ENCODE peak calls at places on chromosomes 5 and 9, in nine cellular contexts. W, E, F, I, N, J, O, M and P are unnamed samples.

GRCh38 chr5:39998518-39998917 is 573.7 kb upstream of the DAB2 start:
- DNase-seq in F (no peak), J (no peak), N (no peak), I (no peak), W (no peak), M (peak; percentile 13), E (no peak), O (no peak), P (peak; percentile 86)

GRCh38 chr5:141850183-141850768 is 27.9 kb downstream of the PCDH1 start:
- DNase-seq in J (no peak), M (no peak), N (peak; percentile 26), W (peak; percentile 83), E (peak; percentile 29), F (peak; percentile 61), O (no peak), I (peak; percentile 62), P (no peak)

GRCh38 chr9:114347675-114348074 is 18.0 kb downstream of the ORM2 start:
- DNase-seq in N (no peak), O (no peak), M (no peak), I (no peak), E (no peak), F (no peak), W (no peak), J (no peak), P (no peak)

GRCh38 chr5:125700380-125700856 is 722.8 kb upstream of the GRAMD2B start:
- DNase-seq in I (no peak), J (no peak), W (no peak), E (peak; percentile 38), M (peak; percentile 30), N (no peak), F (no peak), O (no peak), P (no peak)

GRCh38 chr9:97744710-97745708 is 47.9 kb upstream of the XPA start:
- DNase-seq in O (no peak), I (peak; percentile 11), M (no peak), E (no peak), F (no peak), J (no peak), W (peak; percentile 22), N (no peak), P (no peak)

GRCh38 chr9:130437011-130437784 is 7.6 kb upstream of the ASS1 start:
- DNase-seq in N (no peak), J (no peak), E (no peak), I (no peak), M (no peak), W (no peak), F (no peak), O (no peak), P (no peak)

GRCh38 chr9:113612216-113612747 is 148.8 kb downstream of the RGS3 start:
- DNase-seq in I (no peak), J (no peak), W (no peak), O (peak; percentile 47), N (no peak), E (no peak), F (peak; percentile 31), M (no peak), P (no peak)

GRCh38 chr5:52779213-52779612 is 8.5 kb upstream of the ITGA1 start:
- DNase-seq in I (no peak), E (no peak), M (no peak), F (no peak), N (no peak), W (no peak), O (no peak), J (no peak), P (no peak)

DNA sequence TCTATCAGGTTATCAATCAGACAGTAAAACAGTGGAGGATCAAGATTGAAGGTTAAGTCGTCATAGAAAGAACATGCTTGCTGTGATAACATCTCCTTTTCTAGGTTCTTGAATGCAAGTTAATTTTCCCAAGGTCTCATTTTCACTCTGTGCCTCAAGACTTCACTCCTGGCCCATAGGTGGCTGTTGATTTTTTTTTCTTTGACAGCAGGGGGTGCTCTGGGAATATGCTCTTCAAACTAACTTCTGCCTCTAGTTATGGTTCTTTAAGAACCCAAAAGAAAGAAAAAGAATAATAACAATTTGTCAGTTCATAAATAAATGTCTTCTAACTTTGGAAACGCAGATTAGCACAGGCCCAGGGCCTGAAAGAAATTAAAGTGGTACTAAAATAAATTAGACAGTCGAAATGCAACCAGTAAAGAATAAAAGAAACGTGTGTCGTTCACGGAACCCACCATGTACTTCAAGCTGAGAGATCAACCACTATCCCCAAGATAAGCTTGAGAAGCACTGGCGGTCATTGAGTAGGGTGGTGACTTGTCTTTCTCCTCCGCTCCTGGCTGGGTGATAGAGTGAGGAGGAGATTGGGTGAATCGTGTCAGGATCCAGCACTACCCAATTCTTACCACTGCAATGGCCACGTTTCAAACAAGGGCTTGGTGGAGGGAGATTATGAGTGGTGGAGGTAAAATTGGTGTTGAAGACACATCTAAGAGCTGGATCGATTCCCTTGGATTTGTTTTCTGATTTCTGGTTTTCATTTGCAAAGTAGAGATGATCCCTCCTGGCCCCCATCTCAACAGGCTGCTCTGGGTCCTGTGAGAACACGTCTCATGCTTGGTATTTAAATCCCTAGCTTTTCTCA is 93.4 kb upstream of the IRX4 start:
- DNase-seq in O (no peak), W (no peak), I (peak; percentile 18), J (no peak), M (no peak), F (no peak), E (no peak), N (no peak), P (no peak)
- TF ChIP-seq CTCF in O (no peak), W (peak; percentile 19), I (peak; percentile 51), J (no peak), M (no peak), F (no peak), E (peak; percentile 5), N (no peak), P (no peak)

GRCh38 chr5:94043311-94043710 is 301.9 kb upstream of the POU5F2 start:
- DNase-seq in J (no peak), E (no peak), O (no peak), N (no peak), M (no peak), I (no peak), F (no peak), W (no peak), P (no peak)

GRCh38 chr5:94039101-94039500 is 297.7 kb upstream of the POU5F2 start:
- DNase-seq in J (no peak), W (no peak), E (no peak), F (no peak), N (no peak), O (no peak), M (no peak), I (no peak), P (no peak)

GRCh38 chr5:94045839-94046782 is 304.7 kb upstream of the POU5F2 start:
- DNase-seq in N (no peak), F (no peak), E (no peak), O (no peak), I (no peak), M (no peak), J (no peak), W (no peak), P (no peak)

GRCh38 chr5:94040591-94041148 is 299.3 kb upstream of the POU5F2 start:
- DNase-seq in E (no peak), N (no peak), M (no peak), I (peak; percentile 7), W (no peak), O (no peak), F (no peak), J (no peak), P (no peak)
- H3K4me1 ChIP-seq in E (no peaks in the 10 kb centered on the region), N (no peaks in the 10 kb centered on the region), M (no peaks in the 10 kb centered on the region), I (no peaks in the 10 kb centered on the region), W (no peaks in the 10 kb centered on the region), O (no peaks in the 10 kb centered on the region), F (no peaks in the 10 kb centered on the region), J (no peaks in the 10 kb centered on the region), P (no peaks in the 10 kb centered on the region)

GRCh38 chr5:156330141-156330870 is 3.3 kb downstream of the SGCD start:
- DNase-seq in I (no peak), E (no peak), O (no peak), M (no peak), F (no peak), W (no peak), N (no peak), J (no peak), P (no peak)

GRCh38 chr5:156327306-156327705 is 342 bp downstream of the SGCD start:
- DNase-seq in M (no peak), N (no peak), O (no peak), E (no peak), J (no peak), I (no peak), W (no peak), F (no peak), P (no peak)

GRCh38 chr5:156328176-156328575 is 1.2 kb downstream of the SGCD start:
- DNase-seq in M (no peak), O (no peak), I (no peak), F (no peak), W (no peak), E (no peak), N (no peak), J (no peak), P (no peak)

GRCh38 chr5:156328766-156329165 is 1.8 kb downstream of the SGCD start:
- DNase-seq in N (no peak), M (no peak), E (no peak), O (no peak), I (no peak), F (no peak), W (no peak), J (no peak), P (no peak)

DNA sequence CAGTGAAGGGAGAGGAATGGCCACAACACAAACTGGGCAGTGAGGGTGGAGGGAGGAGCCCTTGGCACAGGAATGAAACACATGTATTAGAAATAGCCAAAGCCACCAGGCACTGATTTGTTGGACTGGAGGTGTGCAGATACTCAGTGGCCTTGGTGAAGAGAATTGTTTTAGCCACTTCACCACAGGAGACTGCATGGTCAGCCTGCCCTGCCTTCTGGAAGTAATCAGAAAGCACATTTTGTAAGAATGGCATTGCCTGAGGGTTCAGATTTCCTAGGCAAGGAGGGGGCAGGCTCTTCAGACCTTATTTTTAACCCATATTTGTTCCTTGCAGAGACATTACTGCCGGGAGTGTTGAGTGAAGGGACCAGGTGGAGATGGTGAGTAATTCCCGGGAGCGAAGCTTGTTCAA is 2.2 kb downstream of the SGCD start:
- DNase-seq in W (no peak), F (no peak), N (no peak), M (no peak), I (no peak), J (no peak), O (no peak), E (no peak), P (no peak)
- TF ChIP-seq EP300 in W (no peak), F (no peak), N (no peak), M (no peak), I (no peak), J (no peak), O (no peak), E (no peak), P (no peak)

DNA sequence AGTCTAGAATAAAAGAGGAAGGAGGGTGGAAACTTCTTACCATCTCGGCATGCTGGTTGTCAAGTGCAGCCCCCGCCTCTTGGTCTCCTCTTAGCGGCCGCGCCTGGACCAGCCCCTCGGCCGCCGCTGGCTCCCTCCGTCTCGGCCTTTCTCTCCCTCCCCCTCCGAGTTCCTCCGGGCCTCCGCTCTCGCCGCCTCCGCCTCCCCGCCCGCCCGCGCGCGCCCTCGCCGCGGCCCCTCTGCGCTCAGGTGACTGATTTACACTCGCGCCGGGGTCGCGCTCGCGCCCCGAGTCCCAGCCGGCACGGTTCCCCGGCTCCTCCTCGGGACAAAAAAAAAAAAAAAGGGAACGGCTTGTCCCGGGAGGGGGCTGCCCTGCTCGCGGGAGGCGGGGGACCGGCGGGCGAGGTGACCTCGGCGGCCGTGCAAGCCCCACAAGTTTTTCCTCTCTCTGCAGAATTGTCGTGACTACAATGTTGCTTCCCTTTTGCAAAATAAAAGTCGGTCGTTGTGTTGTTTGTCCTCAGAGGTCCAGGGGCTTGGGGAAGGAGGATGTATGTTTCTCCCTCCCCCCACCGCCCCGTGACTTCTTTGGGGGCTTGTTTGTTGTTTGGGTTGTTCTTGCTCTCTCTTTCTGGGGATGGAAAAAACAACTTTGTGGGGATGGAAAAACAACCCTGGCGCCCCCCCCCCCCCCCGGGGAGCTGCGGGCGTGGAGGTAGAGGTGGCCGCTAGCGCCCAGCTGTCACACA is at the start of gene BNC2:
- DNase-seq in N (peak; percentile 36), M (peak; percentile 38), E (peak; percentile 62), I (no peak), F (peak; percentile 83), W (peak; percentile 84), O (peak; percentile 74), J (no peak), P (peak; percentile 86)
- TF ChIP-seq CTCF in N (no peak), M (no peak), E (no peak), I (no peak), F (no peak), W (peak; percentile 26), O (no peak), J (no peak), P (no peak)